ENCODE peak calls at places on chromosomes 13 and 19, in four cellular contexts. E is GM12878, X is HepG2, D is H1. N is an unnamed sample.

GRCh38 chr19:33085570-33086128 is 4.7 kb downstream of the GPATCH1 start:
- DNase-seq in E (no peak), X (no peak), D (no peak), N (no peak)

GRCh38 chr19:49340069-49340864 is 5.1 kb downstream of the CD37 start:
- DNase-seq in D (no peak), X (peak), E (peak), N (no peak)

GRCh38 chr13:25744176-25744575 is 307.6 kb downstream of the SHISA2 start:
- DNase-seq in X (no peak), D (no peak), E (no peak), N (no peak)

GRCh38 chr19:46378268-46378667 is 31.4 kb downstream of the PPP5C start:
- DNase-seq in D (no peak), E (no peak), X (no peak), N (no peak)

GRCh38 chr19:10499550-10500246 is 3.5 kb downstream of the KEAP1 start:
- DNase-seq in X (no peak), D (no peak), E (no peak), N (no peak)

GRCh38 chr13:113402471-113403254 is 38.7 kb upstream of the GRTP1 start:
- DNase-seq in D (no peak), E (no peak), X (no peak), N (no peak)

GRCh38 chr19:46904114-46905060 is 43.6 kb downstream of the ARHGAP35 start:
- DNase-seq in X (no peak), D (no peak), E (no peak), N (no peak)

GRCh38 chr13:108561152-108561551 is 68.3 kb upstream of the MYO16 start:
- DNase-seq in D (no peak), E (no peak), X (no peak), N (no peak)

GRCh38 chr13:20387441-20387971 is 138.2 kb downstream of the CRYL1 start:
- DNase-seq in E (no peak), X (no peak), D (no peak), N (no peak)

GRCh38 chr19:16070366-16070990 is 5.8 kb upstream of the TPM4 start:
- DNase-seq in E (no peak), D (no peak), X (peak), N (no peak)

GRCh38 chr19:18785179-18786124 is 5.7 kb downstream of the COMP start:
- DNase-seq in E (no peak), X (peak), D (no peak), N (peak)

GRCh38 chr13:51397262-51397933 is 55.4 kb downstream of the INTS6 start:
- DNase-seq in D (no peak), X (no peak), E (no peak), N (no peak)

GRCh38 chr19:19406878-19407639 is 1.6 kb downstream of the GATAD2A start:
- DNase-seq in X (peak), D (no peak), E (no peak), N (no peak)

GRCh38 chr13:94417294-94417693 is 62.2 kb downstream of the DCT start:
- DNase-seq in D (no peak), X (no peak), E (no peak), N (no peak)

GRCh38 chr13:94419304-94419943 is 60.1 kb downstream of the DCT start:
- DNase-seq in E (no peak), X (no peak), D (no peak), N (no peak)

GRCh38 chr13:94414141-94414540 is 65.3 kb downstream of the DCT start:
- DNase-seq in D (no peak), E (no peak), X (no peak), N (no peak)

GRCh38 chr13:94415484-94415883 is 64.0 kb downstream of the DCT start:
- DNase-seq in D (no peak), E (no peak), X (no peak), N (no peak)

GRCh38 chr13:94416454-94417080 is 62.9 kb downstream of the DCT start:
- DNase-seq in X (peak), D (peak), E (no peak), N (peak)
- TF ChIP-seq SUZ12 in X (no peak), D (no peak), E (no peak), N (no peak)

GRCh38 chr13:52405369-52405766 is 604 bp downstream of the THSD1 start:
- DNase-seq in D (no peak), E (no peak), X (no peak), N (no peak)
- H3K4me3 ChIP-seq in D (peak), E (peak), X (no peak), N (no peak)

GRCh38 chr19:1241417-1242095 is at the start of gene ATP5F1D:
- DNase-seq in D (no peak), E (peak), X (peak), N (peak)
- TF ChIP-seq ZNF274 in D (no peak), E (no peak), X (no peak), N (no peak)

GRCh38 chr19:40530091-40530901 is 46.4 kb upstream of the SHKBP1 start:
- DNase-seq in D (no peak), X (no peak), E (no peak), N (no peak)
- TF ChIP-seq SUZ12 in D (no peak), X (no peak), E (no peak), N (no peak)

GRCh38 chr13:45851171-45851889 is at the start of gene SIAH3:
- DNase-seq in X (no peak), E (no peak), D (no peak), N (no peak)
- H3K4me3 ChIP-seq in X (no peak), E (no peak), D (peak), N (peak)

GRCh38 chr13:112220296-112220875 is 153.4 kb downstream of the SOX1 start:
- DNase-seq in E (no peak), X (no peak), D (no peak), N (no peak)

GRCh38 chr13:112218416-112218815 is 151.5 kb downstream of the SOX1 start:
- DNase-seq in D (no peak), X (no peak), E (no peak), N (no peak)

GRCh38 chr13:112219753-112220152 is 152.8 kb downstream of the SOX1 start:
- DNase-seq in D (no peak), X (no peak), E (no peak), N (no peak)

GRCh38 chr13:112215871-112216270 is 148.9 kb downstream of the SOX1 start:
- DNase-seq in X (no peak), E (no peak), D (no peak), N (no peak)

GRCh38 chr13:112217431-112217830 is 150.5 kb downstream of the SOX1 start:
- DNase-seq in E (no peak), D (no peak), X (no peak), N (no peak)
- TF ChIP-seq ZNF274 in E (no peak), D (no peak), X (no peak), N (no peak)

DNA sequence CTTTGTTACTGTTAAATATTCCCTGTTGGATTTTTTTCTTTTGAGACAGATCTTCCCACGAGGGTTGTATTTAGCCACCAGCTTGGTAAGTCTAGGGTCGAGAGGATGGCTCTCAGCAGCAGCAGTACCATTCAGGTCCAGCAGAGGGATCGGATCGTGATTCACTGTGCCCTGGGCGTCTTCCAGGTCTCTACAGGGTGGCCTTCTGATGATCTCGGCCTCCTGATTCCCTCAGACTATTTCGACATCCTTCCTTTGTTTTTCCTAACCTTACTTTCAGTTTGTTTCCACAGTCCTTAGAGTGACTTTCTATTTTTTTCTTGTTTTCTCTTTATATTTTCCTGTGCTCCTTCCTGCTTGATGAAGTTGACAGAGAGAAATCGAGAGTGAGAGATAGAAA is 1436.9 kb downstream of the UQCRFS1 start:
- DNase-seq in X (no peak), E (no peak), D (no peak), N (no peak)
- TF ChIP-seq SUZ12 in X (no peak), E (no peak), D (no peak), N (no peak)